ENCODE peak calls at places on chromosomes 3 and 15, in eight cellular contexts. S, D, M, J, U, E, I and W are unnamed samples.

GRCh38 chr3:40939113-40940070 is 259.9 kb upstream of the CTNNB1 start:
- DNase-seq in U (no peak), I (no peak), D (peak), S (no peak), E (no peak), M (no peak), J (no peak), W (no peak)

GRCh38 chr3:50442940-50443579 is 60.4 kb downstream of the CACNA2D2 start:
- DNase-seq in I (peak), E (no peak), M (no peak), S (no peak), U (no peak), D (no peak), J (no peak), W (no peak)

GRCh38 chr3:53267766-53268165 is 11.9 kb upstream of the TKT start:
- DNase-seq in M (no peak), I (no peak), J (no peak), U (no peak), E (no peak), D (no peak), S (no peak), W (no peak)

GRCh38 chr15:68620721-68621528 is 42.1 kb downstream of the CORO2B start:
- DNase-seq in D (no peak), E (peak), U (peak), S (no peak), J (peak), M (no peak), I (peak), W (no peak)

GRCh38 chr15:78083687-78084358 is 6.3 kb upstream of the TBC1D2B start:
- DNase-seq in U (no peak), D (no peak), M (no peak), E (no peak), J (peak), I (peak), S (no peak), W (no peak)

GRCh38 chr3:10992017-10992945 is at the start of gene SLC6A1:
- DNase-seq in I (no peak), E (no peak), S (peak), M (no peak), U (no peak), D (no peak), J (peak), W (no peak)

GRCh38 chr3:127208483-127209100 is 15.7 kb downstream of the PRR23E start:
- DNase-seq in J (no peak), D (no peak), E (no peak), M (no peak), I (no peak), U (no peak), S (no peak), W (no peak)

GRCh38 chr15:88627463-88627862 is 6.3 kb downstream of the AEN start:
- DNase-seq in J (no peak), S (no peak), E (no peak), M (no peak), I (peak), D (no peak), U (no peak), W (no peak)

GRCh38 chr3:194405756-194406155 is 6.7 kb upstream of the GP5 start:
- DNase-seq in M (no peak), E (no peak), J (peak), S (no peak), D (no peak), U (no peak), I (no peak), W (no peak)

GRCh38 chr3:138747229-138747628 is 87.5 kb downstream of the PIK3CB start:
- DNase-seq in J (peak), I (no peak), M (no peak), D (no peak), E (no peak), S (no peak), U (no peak), W (no peak)

GRCh38 chr3:85796140-85796539 is 837.4 kb downstream of the CADM2 start:
- DNase-seq in J (no peak), E (no peak), U (no peak), D (no peak), I (no peak), S (no peak), M (no peak), W (no peak)

GRCh38 chr15:74045636-74046274 is 36.6 kb downstream of the GOLGA6A start:
- DNase-seq in E (no peak), M (peak), I (no peak), U (no peak), S (no peak), D (no peak), J (no peak), W (no peak)

GRCh38 chr3:182692685-182693084 is 100.6 kb upstream of the ATP11B start:
- DNase-seq in E (no peak), D (no peak), S (no peak), I (no peak), M (no peak), J (no peak), U (no peak), W (no peak)

GRCh38 chr15:51692154-51692553 is 10.9 kb downstream of the SCG3 start:
- DNase-seq in I (no peak), J (no peak), M (no peak), D (no peak), E (no peak), U (no peak), S (no peak), W (no peak)

GRCh38 chr3:27658741-27659140 is 63.4 kb downstream of the EOMES start:
- DNase-seq in I (no peak), M (no peak), U (peak), D (no peak), S (no peak), E (no peak), J (no peak), W (no peak)

GRCh38 chr3:159828542-159828943 is 160.1 kb upstream of the IL12A start:
- DNase-seq in U (peak), D (no peak), I (no peak), S (no peak), J (peak), E (no peak), M (no peak), W (no peak)

GRCh38 chr15:78055923-78056713 is 21.4 kb downstream of the TBC1D2B start:
- DNase-seq in J (peak), U (no peak), S (peak), D (peak), I (peak), M (no peak), E (no peak), W (no peak)

GRCh38 chr3:42539871-42540714 is 37.6 kb downstream of the VIPR1 start:
- DNase-seq in J (peak), U (no peak), S (peak), M (peak), D (peak), I (peak), E (no peak), W (peak)

GRCh38 chr3:59749291-59749690 is 699.5 kb upstream of the CFAP20DC start:
- DNase-seq in M (no peak), J (peak), D (no peak), S (no peak), E (no peak), I (no peak), U (no peak), W (no peak)

GRCh38 chr3:37773925-37774324 is 87.8 kb upstream of the CTDSPL start:
- DNase-seq in E (no peak), J (no peak), D (no peak), I (no peak), S (no peak), U (no peak), M (no peak), W (no peak)

GRCh38 chr3:2484162-2485026 is 385.7 kb downstream of the CNTN4 start:
- DNase-seq in J (no peak), U (no peak), I (no peak), E (no peak), M (no peak), D (no peak), S (no peak), W (no peak)

GRCh38 chr3:153338487-153338886 is 176.5 kb downstream of the RAP2B start:
- DNase-seq in E (no peak), U (no peak), M (no peak), S (no peak), D (no peak), J (peak), I (no peak), W (no peak)

GRCh38 chr3:15815696-15816095 is 17.9 kb upstream of the ANKRD28 start:
- DNase-seq in D (no peak), M (no peak), I (no peak), S (no peak), E (no peak), J (peak), U (peak), W (no peak)

GRCh38 chr15:34616613-34617012 is 33.2 kb upstream of the GOLGA8B start:
- DNase-seq in E (no peak), D (peak), U (peak), M (no peak), J (peak), I (no peak), S (no peak), W (no peak)

GRCh38 chr3:38824349-38824748 is 8.3 kb upstream of the SCN10A start:
- DNase-seq in I (no peak), U (no peak), S (no peak), J (no peak), M (no peak), E (no peak), D (no peak), W (no peak)

GRCh38 chr3:179279294-179279693 is 28.4 kb upstream of the KCNMB3 start:
- DNase-seq in J (no peak), I (no peak), E (no peak), M (no peak), D (no peak), U (no peak), S (no peak), W (no peak)

GRCh38 chr3:63967675-63968611 is 55.4 kb downstream of the PSMD6 start:
- DNase-seq in M (peak), J (peak), I (peak), S (no peak), D (peak), E (no peak), U (no peak), W (no peak)

GRCh38 chr15:72968531-72968922 is 83.7 kb upstream of the NEO1 start:
- DNase-seq in I (peak), U (no peak), E (no peak), M (peak), J (peak), S (no peak), D (peak), W (no peak)

GRCh38 chr3:13133011-13133410 is 59.8 kb upstream of the IQSEC1 start:
- DNase-seq in I (no peak), E (no peak), J (no peak), S (peak), M (no peak), D (no peak), U (no peak), W (no peak)

GRCh38 chr3:132311860-132312259 is 5.3 kb upstream of the ACP3 start:
- DNase-seq in I (no peak), E (no peak), M (no peak), S (no peak), U (no peak), D (no peak), J (peak), W (no peak)

GRCh38 chr15:68616397-68616796 is 37.6 kb downstream of the CORO2B start:
- DNase-seq in M (no peak), I (no peak), E (no peak), S (no peak), U (no peak), D (no peak), J (no peak), W (no peak)

GRCh38 chr3:3476669-3477068 is 297.2 kb upstream of the CRBN start:
- DNase-seq in M (no peak), S (no peak), J (no peak), E (no peak), I (no peak), D (no peak), U (no peak), W (no peak)

GRCh38 chr3:133792171-133792763 is 13.3 kb upstream of the SRPRB start:
- DNase-seq in D (no peak), U (no peak), E (no peak), I (no peak), M (no peak), S (no peak), J (peak), W (no peak)

GRCh38 chr15:41104234-41104633 is 11.8 kb downstream of the INO80 start:
- DNase-seq in J (peak), M (no peak), I (no peak), S (no peak), D (no peak), U (peak), E (no peak), W (no peak)

GRCh38 chr15:67185621-67186225 is 68.7 kb downstream of the AAGAB start:
- DNase-seq in S (no peak), U (no peak), I (no peak), M (peak), J (peak), D (no peak), E (no peak), W (no peak)

GRCh38 chr3:25895031-25895430 is 105.1 kb downstream of the OXSM start:
- DNase-seq in I (no peak), S (no peak), M (no peak), E (no peak), U (no peak), D (no peak), J (no peak), W (no peak)

GRCh38 chr3:32794487-32795308 is 23.1 kb upstream of the TRIM71 start:
- DNase-seq in J (peak), D (no peak), S (peak), E (no peak), M (no peak), I (no peak), U (peak), W (no peak)

GRCh38 chr3:43915546-43915945 is 224.8 kb downstream of the ABHD5 start:
- DNase-seq in I (no peak), S (no peak), E (no peak), D (no peak), J (peak), M (no peak), U (no peak), W (no peak)

GRCh38 chr3:72306800-72307341 is 521.9 kb upstream of the PROK2 start:
- DNase-seq in I (no peak), E (no peak), S (peak), J (peak), M (no peak), D (no peak), U (no peak), W (no peak)
- TF ChIP-seq CTCF in I (no peak), E (no peak), S (peak), J (no peak), M (no peak), D (no peak), U (no peak), W (no peak)

GRCh38 chr15:32028921-32029320 is 1.4 kb upstream of the CHRNA7 start:
- DNase-seq in E (no peak), M (no peak), U (no peak), J (no peak), S (peak), D (no peak), I (no peak), W (peak)
- TF ChIP-seq CTCF in E (no peak), M (no peak), U (no peak), J (no peak), S (peak), D (no peak), I (no peak), W (no peak)

DNA sequence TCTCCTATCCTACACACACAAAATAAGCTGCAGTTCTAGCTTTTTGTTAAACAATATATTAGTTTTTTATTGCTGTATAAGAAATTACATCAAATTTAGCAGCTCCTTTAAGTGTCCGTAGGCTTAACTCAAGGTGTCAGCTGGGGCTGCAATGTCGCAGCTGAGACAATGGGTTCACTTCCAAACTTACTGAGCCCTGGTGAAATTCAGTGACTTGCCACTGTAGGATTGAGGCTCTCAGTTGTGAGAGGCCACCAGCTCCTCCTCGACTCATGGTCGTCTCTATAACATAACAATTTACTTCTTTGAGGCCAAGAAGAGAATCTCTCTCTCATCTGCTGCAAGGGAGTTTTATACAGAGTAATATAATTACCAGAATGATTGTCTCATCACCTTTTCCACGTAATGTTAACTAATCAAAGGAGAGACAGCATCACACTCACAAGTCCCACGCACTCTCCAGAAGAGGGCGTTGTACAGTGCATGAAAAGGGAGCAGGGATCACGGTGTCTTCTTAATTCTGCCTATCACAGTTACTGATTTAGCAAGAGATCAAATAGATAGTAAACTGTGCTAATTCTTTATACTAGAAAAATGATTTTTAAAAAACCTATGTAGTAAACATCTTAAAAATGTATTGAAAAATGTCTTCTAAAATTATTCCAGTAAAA is 735.6 kb upstream of the GBE1 start:
- DNase-seq in M (no peak), U (no peak), E (no peak), I (no peak), S (peak), D (peak), J (peak), W (no peak)
- TF ChIP-seq CTCF in M (peak), U (no peak), E (no peak), I (no peak), S (peak), D (peak), J (no peak), W (peak)

DNA sequence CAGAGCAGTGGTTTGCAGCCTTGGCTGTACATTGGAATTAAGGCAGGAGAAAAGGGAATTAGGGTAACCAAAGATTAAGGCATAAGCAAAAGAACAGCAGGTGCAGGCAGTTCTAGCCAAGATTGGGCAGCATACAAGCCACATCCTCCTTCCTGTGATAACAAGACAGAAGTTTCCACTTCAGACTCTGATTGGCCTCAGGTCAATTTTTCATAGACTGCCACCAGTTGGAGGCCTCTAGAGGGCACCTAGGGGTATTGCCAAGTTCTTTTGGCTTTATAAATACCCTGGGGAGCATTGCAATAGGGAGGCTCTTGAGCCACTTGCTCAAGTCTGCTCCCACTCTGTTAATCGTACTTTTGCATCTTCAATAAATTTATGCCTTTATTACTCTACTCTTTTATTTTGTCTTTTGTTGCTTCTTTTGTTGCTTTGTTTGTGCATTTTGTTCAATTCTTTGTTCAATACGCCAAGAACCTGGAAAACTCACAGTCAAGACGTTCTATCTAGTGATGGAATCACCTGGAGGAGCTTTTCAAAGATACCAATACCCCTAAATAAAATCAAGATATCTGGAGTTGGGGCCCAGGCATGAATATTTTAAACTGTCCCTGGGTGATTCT is 32.2 kb upstream of the FMN1 start:
- DNase-seq in E (no peak), S (no peak), J (peak), U (peak), D (peak), M (no peak), I (peak), W (no peak)
- TF ChIP-seq CTCF in E (peak), S (peak), J (peak), U (peak), D (peak), M (peak), I (peak), W (peak)

GRCh38 chr3:8968375-8968882 is 5.2 kb upstream of the RAD18 start:
- DNase-seq in U (no peak), I (no peak), E (no peak), S (no peak), J (no peak), D (no peak), M (no peak), W (no peak)
- TF ChIP-seq CTCF in U (no peak), I (no peak), E (no peak), S (no peak), J (no peak), D (no peak), M (no peak), W (no peak)

GRCh38 chr3:17743660-17743995 is 1.2 kb upstream of the TBC1D5 start:
- DNase-seq in S (no peak), D (no peak), M (no peak), I (no peak), J (no peak), E (no peak), U (no peak), W (no peak)

GRCh38 chr3:17740703-17741102 is 1.7 kb downstream of the TBC1D5 start:
- DNase-seq in D (peak), J (peak), M (no peak), S (no peak), E (no peak), I (no peak), U (peak), W (no peak)

GRCh38 chr3:17741621-17742091 is 775 bp downstream of the TBC1D5 start:
- DNase-seq in I (no peak), D (no peak), E (no peak), J (no peak), M (no peak), S (no peak), U (no peak), W (no peak)

GRCh38 chr3:17742837-17743659 is 617 bp upstream of the TBC1D5 start:
- DNase-seq in J (no peak), U (no peak), I (no peak), D (no peak), E (peak), M (peak), S (no peak), W (no peak)

DNA sequence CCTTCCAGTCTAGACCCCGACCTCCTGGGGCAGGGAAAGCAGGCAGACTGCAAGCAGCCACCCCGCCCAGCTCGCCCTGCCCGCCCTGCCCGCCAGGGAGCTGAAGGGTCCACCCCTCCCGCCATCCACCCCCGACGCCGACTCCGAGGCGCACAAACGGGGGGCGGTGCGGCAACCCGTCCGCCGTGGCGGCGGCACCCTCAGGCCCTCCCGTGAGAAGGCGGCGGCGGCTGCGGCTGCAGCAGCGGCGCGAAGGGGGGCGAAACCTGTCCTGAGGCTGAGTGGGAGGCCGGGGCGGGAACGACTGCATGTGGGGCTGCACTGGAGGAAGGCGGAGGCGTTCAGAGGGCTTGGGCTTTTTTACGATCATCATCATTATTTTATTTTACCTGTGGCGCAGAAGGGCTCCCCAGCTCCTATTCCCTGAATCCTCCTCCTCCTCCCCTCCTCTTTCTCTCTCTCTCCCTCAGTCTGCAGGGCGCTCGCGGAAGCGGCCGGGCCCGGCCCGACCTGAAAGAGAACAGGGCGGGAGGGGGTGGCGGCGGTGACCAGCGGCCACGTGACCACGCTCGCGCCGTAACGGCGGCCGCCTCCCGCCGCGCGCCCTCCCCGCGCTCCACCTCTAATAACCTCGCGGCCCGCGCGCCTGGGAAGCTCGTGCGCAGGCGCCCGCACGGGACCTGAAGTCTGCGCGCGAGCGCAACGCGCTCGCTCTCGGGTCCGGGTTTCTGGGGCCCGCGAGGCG is at the start of gene TBC1D5:
- DNase-seq in E (peak), U (peak), J (peak), S (peak), D (peak), M (peak), I (peak), W (peak)
- TF ChIP-seq CTCF in E (no peak), U (no peak), J (no peak), S (no peak), D (no peak), M (no peak), I (no peak), W (no peak)

GRCh38 chr3:131193671-131194291 is 167.1 kb downstream of the NEK11 start:
- DNase-seq in U (peak), S (no peak), E (no peak), D (no peak), I (no peak), M (no peak), J (no peak), W (no peak)
- TF ChIP-seq CTCF in U (peak), S (peak), E (no peak), D (no peak), I (no peak), M (no peak), J (peak), W (peak)